ENCODE peak calls at places on chromosomes 6 and 20, in ten cellular contexts. G is midbrain, Y is fibroblast of the conjunctiva, P is tibial artery, H is HL-60, K is non-pigmented ciliary epithelial cell, X is GM04504, D is thyroid gland, I is PC-9, O is cardiac fibroblast. J is an unnamed sample.

GRCh38 chr6:11729083-11729482 is 49.5 kb downstream of the ADTRP start:
- DNase-seq in G (no peak), Y (no peak), P (no peak), H (no peak), K (no peak), X (no peak), D (no peak), I (no peak), O (no peak), J (no peak)

GRCh38 chr20:8749986-8750385 is 318.9 kb upstream of the PLCB4 start:
- DNase-seq in G (no peak), Y (peak), P (no peak), H (no peak), K (no peak), X (peak), D (no peak), I (no peak), O (peak), J (no peak)

GRCh38 chr20:1319051-1319450 is 9.9 kb downstream of the SDCBP2 start:
- DNase-seq in G (no peak), Y (no peak), P (no peak), H (no peak), K (no peak), X (no peak), D (no peak), I (no peak), O (no peak), J (no peak)

GRCh38 chr20:48171626-48172025 is 386.3 kb upstream of the SULF2 start:
- DNase-seq in G (no peak), Y (no peak), P (no peak), H (no peak), K (no peak), X (no peak), D (no peak), I (no peak), O (no peak), J (no peak)

GRCh38 chr6:53734473-53735299 is 60.1 kb upstream of the LRRC1 start:
- DNase-seq in G (peak), Y (no peak), P (no peak), H (peak), K (peak), X (peak), D (peak), I (peak), O (peak), J (no peak)

GRCh38 chr20:12482661-12483060 is 526.1 kb upstream of the SPTLC3 start:
- DNase-seq in G (no peak), Y (no peak), P (no peak), H (no peak), K (no peak), X (no peak), D (no peak), I (no peak), O (no peak), J (no peak)

GRCh38 chr20:59004493-59004762 is 2.6 kb downstream of the CTSZ start:
- DNase-seq in G (no peak), Y (no peak), P (no peak), H (no peak), K (no peak), X (no peak), D (peak), I (no peak), O (no peak), J (no peak)

GRCh38 chr6:37804676-37805075 is 14.9 kb upstream of the ZFAND3 start:
- DNase-seq in G (no peak), Y (no peak), P (no peak), H (no peak), K (no peak), X (no peak), D (no peak), I (no peak), O (peak), J (no peak)

GRCh38 chr20:38152175-38153010 is 12.7 kb downstream of the TGM2 start:
- DNase-seq in G (no peak), Y (no peak), P (peak), H (peak), K (no peak), X (no peak), D (peak), I (peak), O (peak), J (no peak)

GRCh38 chr20:50673146-50673830 is 18.1 kb downstream of the RIPOR3 start:
- DNase-seq in G (no peak), Y (no peak), P (no peak), H (no peak), K (no peak), X (no peak), D (peak), I (peak), O (no peak), J (no peak)

GRCh38 chr6:71965404-71965803 is 79.1 kb downstream of the RIMS1 start:
- DNase-seq in G (no peak), Y (no peak), P (no peak), H (no peak), K (no peak), X (no peak), D (no peak), I (no peak), O (no peak), J (no peak)

GRCh38 chr6:139430897-139431601 is 56.6 kb upstream of the CITED2 start:
- DNase-seq in G (no peak), Y (no peak), P (no peak), H (no peak), K (no peak), X (no peak), D (no peak), I (no peak), O (peak), J (no peak)

GRCh38 chr6:15274696-15275387 is 29.0 kb downstream of the JARID2 start:
- DNase-seq in G (no peak), Y (no peak), P (no peak), H (no peak), K (no peak), X (no peak), D (no peak), I (peak), O (peak), J (no peak)

GRCh38 chr20:51388227-51388626 is 154.3 kb downstream of the NFATC2 start:
- DNase-seq in G (no peak), Y (no peak), P (no peak), H (no peak), K (no peak), X (no peak), D (no peak), I (peak), O (peak), J (no peak)

GRCh38 chr6:163565140-163565539 is 150.6 kb downstream of the QKI start:
- DNase-seq in G (no peak), Y (no peak), P (no peak), H (no peak), K (no peak), X (no peak), D (no peak), I (no peak), O (peak), J (no peak)

GRCh38 chr20:36091561-36092423 is 62.7 kb upstream of the EPB41L1 start:
- DNase-seq in G (no peak), Y (no peak), P (no peak), H (no peak), K (no peak), X (no peak), D (no peak), I (no peak), O (no peak), J (no peak)

GRCh38 chr20:57540889-57541288 is 15.9 kb upstream of the CTCFL start:
- DNase-seq in G (no peak), Y (no peak), P (no peak), H (no peak), K (no peak), X (no peak), D (no peak), I (no peak), O (no peak), J (no peak)

GRCh38 chr6:159806021-159806458 is 6.0 kb downstream of the PNLDC1 start:
- DNase-seq in G (no peak), Y (no peak), P (no peak), H (peak), K (no peak), X (no peak), D (no peak), I (no peak), O (no peak), J (no peak)

GRCh38 chr20:945841-946240 is 29.7 kb upstream of the ANGPT4 start:
- DNase-seq in G (no peak), Y (no peak), P (no peak), H (no peak), K (no peak), X (no peak), D (no peak), I (no peak), O (no peak), J (no peak)

GRCh38 chr6:41467106-41467505 is 79.1 kb upstream of the FOXP4 start:
- DNase-seq in G (no peak), Y (no peak), P (no peak), H (no peak), K (no peak), X (no peak), D (no peak), I (no peak), O (no peak), J (no peak)

GRCh38 chr6:53615633-53616449 is 49.7 kb downstream of the KLHL31 start:
- DNase-seq in G (no peak), Y (peak), P (no peak), H (no peak), K (peak), X (no peak), D (peak), I (peak), O (peak), J (no peak)

GRCh38 chr20:38601216-38602184 is at the start of gene ARHGAP40:
- DNase-seq in G (no peak), Y (no peak), P (no peak), H (no peak), K (no peak), X (no peak), D (no peak), I (peak), O (no peak), J (no peak)

GRCh38 chr6:157184202-157185015 is 138.9 kb downstream of the TMEM242 start:
- DNase-seq in G (peak), Y (peak), P (peak), H (peak), K (peak), X (peak), D (peak), I (no peak), O (peak), J (peak)

GRCh38 chr20:57609086-57609841 is 11.0 kb downstream of the ZBP1 start:
- DNase-seq in G (no peak), Y (no peak), P (no peak), H (no peak), K (no peak), X (no peak), D (no peak), I (no peak), O (no peak), J (no peak)

GRCh38 chr6:135181333-135182119 is 418 bp downstream of the MYB start:
- DNase-seq in G (no peak), Y (no peak), P (no peak), H (no peak), K (no peak), X (no peak), D (no peak), I (no peak), O (peak), J (no peak)

GRCh38 chr6:50180646-50181045 is 130.9 kb upstream of the DEFB112 start:
- DNase-seq in G (no peak), Y (no peak), P (no peak), H (no peak), K (no peak), X (no peak), D (no peak), I (no peak), O (no peak), J (no peak)

GRCh38 chr6:5827061-5828037 is 179.4 kb downstream of the NRN1 start:
- DNase-seq in G (no peak), Y (no peak), P (no peak), H (peak), K (no peak), X (no peak), D (no peak), I (no peak), O (no peak), J (no peak)

GRCh38 chr20:2330090-2330695 is 34.4 kb downstream of the TGM3 start:
- DNase-seq in G (no peak), Y (no peak), P (no peak), H (peak), K (no peak), X (no peak), D (no peak), I (peak), O (no peak), J (no peak)

GRCh38 chr20:58852559-58853271 is at the start of gene GNAS:
- DNase-seq in G (peak), Y (no peak), P (no peak), H (peak), K (no peak), X (no peak), D (peak), I (peak), O (peak), J (no peak)

GRCh38 chr6:14888575-14889000 is 357.3 kb upstream of the JARID2 start:
- DNase-seq in G (peak), Y (no peak), P (no peak), H (peak), K (no peak), X (no peak), D (no peak), I (no peak), O (no peak), J (no peak)

GRCh38 chr6:16572943-16573342 is 188.3 kb downstream of the ATXN1 start:
- DNase-seq in G (no peak), Y (no peak), P (no peak), H (no peak), K (no peak), X (no peak), D (no peak), I (no peak), O (no peak), J (no peak)

GRCh38 chr6:410555-411395 is 19.2 kb downstream of the IRF4 start:
- DNase-seq in G (no peak), Y (no peak), P (no peak), H (no peak), K (no peak), X (no peak), D (peak), I (no peak), O (no peak), J (no peak)

GRCh38 chr6:10382322-10382721 is 32.6 kb downstream of the TFAP2A start:
- DNase-seq in G (no peak), Y (no peak), P (no peak), H (no peak), K (no peak), X (no peak), D (no peak), I (no peak), O (no peak), J (no peak)

GRCh38 chr6:33437666-33438065 is 16.7 kb upstream of the ZBTB9 start:
- DNase-seq in G (no peak), Y (no peak), P (no peak), H (no peak), K (no peak), X (no peak), D (no peak), I (no peak), O (no peak), J (no peak)

GRCh38 chr20:13029687-13030510 is 21.1 kb downstream of the SPTLC3 start:
- DNase-seq in G (no peak), Y (peak), P (no peak), H (no peak), K (peak), X (peak), D (peak), I (peak), O (peak), J (peak)

GRCh38 chr20:36786246-36786645 is 12.7 kb upstream of the DSN1 start:
- DNase-seq in G (no peak), Y (no peak), P (no peak), H (no peak), K (no peak), X (no peak), D (no peak), I (no peak), O (no peak), J (no peak)

GRCh38 chr6:22071655-22072054 is 225.2 kb downstream of the PRL start:
- DNase-seq in G (peak), Y (peak), P (peak), H (no peak), K (no peak), X (peak), D (peak), I (no peak), O (peak), J (no peak)

GRCh38 chr20:63386491-63386890 is 25.3 kb upstream of the CHRNA4 start:
- DNase-seq in G (no peak), Y (no peak), P (no peak), H (no peak), K (no peak), X (no peak), D (no peak), I (no peak), O (no peak), J (no peak)

GRCh38 chr6:158329531-158329930 is 17.3 kb downstream of the TULP4 start:
- DNase-seq in G (no peak), Y (no peak), P (no peak), H (no peak), K (no peak), X (no peak), D (no peak), I (no peak), O (no peak), J (no peak)

J was measured in smooth muscle cell of the brain vasculature.